ENCODE peak calls at places on chromosomes 16 and 17, in five cellular contexts. Q, I, H, D and P are unnamed samples.

GRCh38 chr16:28597692-28598261 is 927 bp upstream of the SULT1A2 start:
- DNase-seq in Q (peak; percentile 97), H (no peak), D (no peak), I (peak; percentile 90), P (no peak)

GRCh38 chr17:13230350-13230900 is 212.6 kb upstream of the ELAC2 start:
- DNase-seq in I (no peak), H (no peak), D (no peak), Q (no peak), P (no peak)

GRCh38 chr17:73068322-73069153 is 23.9 kb downstream of the SLC39A11 start:
- DNase-seq in D (no peak), I (no peak), H (peak; percentile 20), Q (no peak), P (peak; percentile 92)

GRCh38 chr17:81635973-81636504 is 873 bp downstream of the NPLOC4 start:
- DNase-seq in I (no peak), D (no peak), Q (no peak), H (no peak), P (peak; percentile 38)

GRCh38 chr16:22627043-22627442 is 116.4 kb downstream of the NPIPB5 start:
- DNase-seq in Q (no peak), D (no peak), I (no peak), H (no peak), P (no peak)

GRCh38 chr16:14057878-14058382 is 13.2 kb upstream of the MRTFB start:
- DNase-seq in Q (no peak), D (no peak), H (peak; percentile 96), I (no peak), P (peak; percentile 25)

GRCh38 chr17:61400058-61400785 is 579 bp downstream of the TBX2 start:
- DNase-seq in Q (no peak), H (no peak), I (peak; percentile 87), D (peak; percentile 90), P (no peak)

GRCh38 chr17:58005031-58005727 is 1.9 kb downstream of the SRSF1 start:
- DNase-seq in I (no peak), H (no peak), Q (peak; percentile 50), D (no peak), P (no peak)

GRCh38 chr17:36221187-36221586 is 10.3 kb downstream of the CCL4L2 start:
- DNase-seq in Q (peak; percentile 40), D (no peak), I (no peak), H (no peak), P (no peak)

GRCh38 chr16:30368122-30368791 is 2.0 kb downstream of the TBC1D10B start:
- DNase-seq in I (no peak), D (no peak), H (peak; percentile 48), Q (no peak), P (peak; percentile 52)

GRCh38 chr17:37301288-37301687 is 74.5 kb upstream of the C17orf78 start:
- DNase-seq in D (no peak), H (no peak), I (no peak), Q (no peak), P (no peak)

GRCh38 chr17:13967416-13967815 is 101.9 kb upstream of the COX10 start:
- DNase-seq in Q (no peak), D (no peak), H (no peak), I (no peak), P (no peak)

GRCh38 chr16:86353934-86354333 is 156.4 kb upstream of the FOXF1 start:
- DNase-seq in I (no peak), Q (no peak), D (no peak), H (no peak), P (no peak)

GRCh38 chr17:21549107-21549687 is 143.1 kb upstream of the KCNJ18 start:
- DNase-seq in H (no peak), I (no peak), D (no peak), Q (no peak), P (peak; percentile 48)

GRCh38 chr16:22369221-22369811 is 5.1 kb downstream of the CDR2 start:
- DNase-seq in H (peak; percentile 87), I (no peak), Q (peak; percentile 78), D (no peak), P (no peak)

GRCh38 chr17:59347975-59348391 is 16.5 kb downstream of the YPEL2 start:
- DNase-seq in H (no peak), Q (no peak), I (no peak), D (no peak), P (peak; percentile 60)

GRCh38 chr16:12458591-12459400 is 344.9 kb downstream of the CPPED1 start:
- DNase-seq in I (no peak), Q (no peak), D (no peak), H (no peak), P (no peak)

GRCh38 chr16:68264128-68265077 is at the start of gene SLC7A6:
- DNase-seq in D (peak; percentile 97), I (peak; percentile 96), H (peak; percentile 78), Q (peak; percentile 92), P (peak; percentile 59)

GRCh38 chr17:55784666-55785065 is 33.8 kb downstream of the PCTP start:
- DNase-seq in H (no peak), I (no peak), D (no peak), Q (no peak), P (no peak)

GRCh38 chr17:6386041-6386630 is 48.8 kb downstream of the AIPL1 start:
- DNase-seq in Q (no peak), D (no peak), I (no peak), H (no peak), P (no peak)

GRCh38 chr17:43338886-43339516 is 59.8 kb upstream of the ARL4D start:
- DNase-seq in I (no peak), D (no peak), H (peak; percentile 64), Q (peak; percentile 85), P (peak; percentile 56)

DNA sequence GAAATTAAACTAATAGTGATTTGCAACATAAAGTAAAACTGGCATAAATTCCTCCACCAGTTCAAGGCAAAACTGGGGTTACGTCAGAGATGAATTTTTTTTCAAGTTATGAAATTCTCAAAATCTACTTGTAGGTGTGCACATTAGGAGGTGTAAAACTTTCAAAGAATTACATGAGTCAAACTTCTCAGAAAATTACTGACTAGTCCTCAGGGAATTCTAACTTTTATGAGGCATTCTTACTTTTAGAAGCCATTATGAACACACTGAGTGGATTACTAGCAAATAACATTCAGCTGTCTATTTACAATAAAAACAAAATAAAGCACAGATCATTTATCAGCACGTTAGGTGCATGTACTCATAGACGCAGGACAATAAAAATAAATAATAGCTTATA is 348.7 kb downstream of the CDH11 start:
- DNase-seq in I (no peak), Q (no peak), D (no peak), H (no peak), P (no peak)
- H3K27me3 ChIP-seq in I (no peaks in the 10 kb centered on the region), Q (no peaks in the 10 kb centered on the region), D (no peaks in the 10 kb centered on the region), H (no peaks in the 10 kb centered on the region), P (no peaks in the 10 kb centered on the region)

GRCh38 chr17:80184423-80184714 is 14.5 kb downstream of the CARD14 start:
- DNase-seq in H (no peak), D (peak; percentile 48), I (no peak), Q (no peak), P (no peak)
- H3K27me3 ChIP-seq in H (peaks cover 5% of the 10 kb centered on the region), D (no peaks in the 10 kb centered on the region), I (no peaks in the 10 kb centered on the region), Q (no peaks in the 10 kb centered on the region), P (peaks cover 4% of the 10 kb centered on the region)

DNA sequence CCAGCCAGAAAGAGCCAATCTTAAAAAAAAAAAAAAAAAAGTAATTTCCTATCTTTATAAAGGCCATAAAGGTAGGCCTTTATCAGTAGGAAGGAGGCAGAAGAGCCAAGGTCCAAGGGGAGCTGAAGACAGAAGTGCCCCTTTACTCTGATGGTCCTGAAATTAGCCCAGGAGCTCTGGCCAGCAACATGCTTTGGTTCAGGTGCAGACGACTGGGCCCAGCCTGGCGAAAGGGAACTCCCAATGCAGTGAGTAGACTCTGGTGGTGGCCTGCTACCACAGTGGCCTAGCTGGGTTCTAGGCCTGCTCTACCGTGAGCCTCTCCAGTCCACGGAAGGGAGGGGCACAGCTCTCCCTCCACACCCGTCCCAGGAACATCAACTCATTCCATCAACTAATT is 23.1 kb upstream of the MEIOB start:
- DNase-seq in D (no peak), I (no peak), H (no peak), Q (no peak), P (no peak)
- H3K27me3 ChIP-seq in D (no peaks in the 10 kb centered on the region), I (no peaks in the 10 kb centered on the region), H (peaks cover 2% of the 10 kb centered on the region), Q (no peaks in the 10 kb centered on the region), P (peaks cover 7% of the 10 kb centered on the region)

DNA sequence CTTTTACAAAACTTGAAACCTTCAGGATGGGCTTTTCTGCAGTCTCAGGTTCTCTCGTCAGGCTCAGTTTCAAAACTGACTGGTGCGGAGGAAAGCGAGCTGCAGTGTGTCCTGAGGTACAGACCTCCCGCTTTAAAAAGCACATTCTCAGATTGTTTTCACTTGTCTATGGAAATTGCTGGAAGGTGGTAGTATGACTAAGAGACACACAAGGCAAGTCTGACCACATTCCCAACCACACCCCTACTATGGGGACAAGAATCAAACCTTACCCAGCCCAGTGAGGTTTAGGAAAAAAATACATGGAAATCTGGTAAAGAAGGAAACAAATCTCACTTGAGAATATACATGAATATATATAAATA is 18.2 kb downstream of the SRP68 start:
- DNase-seq in D (no peak), Q (no peak), H (no peak), I (no peak), P (peak; percentile 39)
- H3K27me3 ChIP-seq in D (no peaks in the 10 kb centered on the region), Q (no peaks in the 10 kb centered on the region), H (no peaks in the 10 kb centered on the region), I (no peaks in the 10 kb centered on the region), P (no peaks in the 10 kb centered on the region)

GRCh38 chr16:49277386-49277742 is 4.3 kb downstream of the CBLN1 start:
- DNase-seq in Q (no peak), D (no peak), I (peak; percentile 54), H (no peak), P (no peak)

GRCh38 chr16:49276646-49277385 is 4.8 kb downstream of the CBLN1 start:
- DNase-seq in Q (no peak), H (no peak), I (peak; percentile 57), D (peak; percentile 30), P (no peak)

GRCh38 chr16:49275870-49276269 is 5.8 kb downstream of the CBLN1 start:
- DNase-seq in I (peak; percentile 27), D (peak; percentile 16), H (no peak), Q (no peak), P (no peak)

GRCh38 chr16:49273771-49274170 is 7.9 kb downstream of the CBLN1 start:
- DNase-seq in D (no peak), Q (no peak), H (no peak), I (no peak), P (no peak)

GRCh38 chr16:49274936-49275730 is 6.5 kb downstream of the CBLN1 start:
- DNase-seq in H (no peak), I (peak; percentile 73), Q (no peak), D (peak; percentile 75), P (no peak)
- H3K27me3 ChIP-seq in H (peaks cover 49% of the 10 kb centered on the region), I (peaks cover 86% of the 10 kb centered on the region), Q (no peaks in the 10 kb centered on the region), D (peaks cover 41% of the 10 kb centered on the region), P (peaks cover 54% of the 10 kb centered on the region)

GRCh38 chr16:67163164-67163902 is 1.2 kb upstream of the HSF4 start:
- DNase-seq in I (peak; percentile 84), Q (no peak), D (peak; percentile 92), H (peak; percentile 55), P (no peak)

GRCh38 chr16:67165121-67166034 is 833 bp downstream of the HSF4 start:
- DNase-seq in I (peak; percentile 81), D (peak; percentile 87), Q (no peak), H (no peak), P (no peak)

GRCh38 chr16:67163903-67164558 is 514 bp upstream of the HSF4 start:
- DNase-seq in H (no peak), Q (no peak), I (peak; percentile 76), D (peak; percentile 88), P (no peak)

GRCh38 chr16:67166035-67166882 is 1.7 kb downstream of the HSF4 start:
- DNase-seq in I (peak; percentile 63), H (no peak), Q (no peak), D (no peak), P (no peak)

GRCh38 chr16:67164599-67165061 is at the start of gene HSF4:
- DNase-seq in H (no peak), I (peak; percentile 90), D (peak; percentile 94), Q (no peak), P (no peak)
- H3K27me3 ChIP-seq in H (peaks cover 46% of the 10 kb centered on the region), I (peaks cover 99% of the 10 kb centered on the region), D (peaks cover 27% of the 10 kb centered on the region), Q (no peaks in the 10 kb centered on the region), P (peaks cover 47% of the 10 kb centered on the region)